ENCODE peak calls at places on chromosomes 16 and 17, in six cellular contexts. H, O, D, B, T and X are unnamed samples.

GRCh38 chr17:79609616-79610150 is 1.2 kb downstream of the RBFOX3 start:
- DNase-seq in H (no peak), O (no peak), D (no peak), B (no peak), T (no peak), X (no peak)

GRCh38 chr17:79919164-79919585 is 79.9 kb upstream of the CBX4 start:
- DNase-seq in H (peak; percentile 93), O (no peak), D (no peak), B (no peak), T (no peak), X (peak; percentile 100)

GRCh38 chr16:46857261-46857962 is 26.4 kb upstream of the C16orf87 start:
- DNase-seq in H (no peak), O (no peak), D (peak; percentile 14), B (no peak), T (peak; percentile 35), X (peak; percentile 49)

GRCh38 chr17:76078859-76079576 is at the start of gene ZACN:
- DNase-seq in H (no peak), O (no peak), D (peak; percentile 44), B (no peak), T (no peak), X (no peak)

GRCh38 chr17:36948717-36949460 is at the start of gene AATF:
- DNase-seq in H (peak; percentile 97), O (peak; percentile 92), D (peak; percentile 98), B (peak; percentile 95), T (peak; percentile 81), X (peak; percentile 98)

GRCh38 chr17:8940866-8941471 is 24.5 kb downstream of the PIK3R5 start:
- DNase-seq in H (no peak), O (no peak), D (no peak), B (no peak), T (no peak), X (no peak)

GRCh38 chr17:47704116-47704515 is 10.2 kb downstream of the TBKBP1 start:
- DNase-seq in H (no peak), O (no peak), D (no peak), B (no peak), T (no peak), X (no peak)

GRCh38 chr17:37488607-37489196 is 989 bp upstream of the DUSP14 start:
- DNase-seq in H (peak; percentile 85), O (peak; percentile 53), D (peak; percentile 46), B (peak; percentile 45), T (peak; percentile 86), X (peak; percentile 91)

GRCh38 chr17:78019367-78019975 is 61.0 kb downstream of the TNRC6C start:
- DNase-seq in H (no peak), O (no peak), D (peak; percentile 28), B (no peak), T (no peak), X (no peak)

GRCh38 chr17:80036715-80037477 is 454 bp downstream of the CCDC40 start:
- DNase-seq in H (no peak), O (no peak), D (peak; percentile 67), B (peak; percentile 5), T (no peak), X (peak; percentile 55)

GRCh38 chr16:85202051-85202601 is 89.9 kb upstream of the CIBAR2 start:
- DNase-seq in H (no peak), O (no peak), D (no peak), B (no peak), T (no peak), X (no peak)

GRCh38 chr16:85648782-85649181 is 35.7 kb downstream of the GSE1 start:
- DNase-seq in H (no peak), O (no peak), D (no peak), B (no peak), T (no peak), X (no peak)

GRCh38 chr17:33377837-33378236 is 84.7 kb upstream of the ASIC2 start:
- DNase-seq in H (no peak), O (no peak), D (no peak), B (no peak), T (no peak), X (no peak)

GRCh38 chr17:41539979-41540701 is 12.0 kb upstream of the KRT19 start:
- DNase-seq in H (no peak), O (no peak), D (peak; percentile 26), B (no peak), T (no peak), X (no peak)